ENCODE peak calls at places on chromosomes 3 and 15, in nine cellular contexts. One of them, this sample, is unnamed.

GRCh38 chr15:73923488-73924164 is 2.6 kb upstream of the LOXL1 start:
- DNase-seq in BJ: no peak
- DNase-seq in NCI-H2081: no peak
- DNase-seq in EL: no peak
- DNase-seq in activated T-cell treated with anti-CD3 and anti-CD28 coated beads, Interleukin-2, amount 50 U/mL, for 72 hours: no peak
- DNase-seq in activated CD4-positive, CD25-positive, alpha-beta regulatory T cell treated with anti-CD3 and anti-CD28 coated beads, Interleukin-2, amount 50 U/mL, for 72 hours: no peak
- DNase-seq in NCI-H1436 treated with DMSO at 0.1 percent for 48 hours: no peak
- DNase-seq in OCI-LY7: no peak
- DNase-seq in kidney epithelial cell: no peak
- DNase-seq in this sample: no peak

GRCh38 chr3:50714953-50715352 is 40.2 kb downstream of the DOCK3 start:
- DNase-seq in BJ: no peak
- DNase-seq in NCI-H2081: no peak
- DNase-seq in EL: no peak
- DNase-seq in activated T-cell treated with anti-CD3 and anti-CD28 coated beads, Interleukin-2, amount 50 U/mL, for 72 hours: no peak
- DNase-seq in activated CD4-positive, CD25-positive, alpha-beta regulatory T cell treated with anti-CD3 and anti-CD28 coated beads, Interleukin-2, amount 50 U/mL, for 72 hours: no peak
- DNase-seq in NCI-H1436 treated with DMSO at 0.1 percent for 48 hours: no peak
- DNase-seq in OCI-LY7: no peak
- DNase-seq in kidney epithelial cell: no peak
- DNase-seq in this sample: no peak

GRCh38 chr3:168040624-168041208 is 55.0 kb downstream of the GOLIM4 start:
- DNase-seq in BJ: no peak
- DNase-seq in NCI-H2081: peak; percentile 67
- DNase-seq in EL: peak; percentile 37
- DNase-seq in activated T-cell treated with anti-CD3 and anti-CD28 coated beads, Interleukin-2, amount 50 U/mL, for 72 hours: peak; percentile 4
- DNase-seq in activated CD4-positive, CD25-positive, alpha-beta regulatory T cell treated with anti-CD3 and anti-CD28 coated beads, Interleukin-2, amount 50 U/mL, for 72 hours: no peak
- DNase-seq in NCI-H1436 treated with DMSO at 0.1 percent for 48 hours: no peak
- DNase-seq in OCI-LY7: peak; percentile 63
- DNase-seq in kidney epithelial cell: peak; percentile 29
- DNase-seq in this sample: peak; percentile 78

GRCh38 chr3:154090116-154090420 is 31.1 kb upstream of the ARHGEF26 start:
- DNase-seq in BJ: no peak
- DNase-seq in NCI-H2081: no peak
- DNase-seq in EL: no peak
- DNase-seq in activated T-cell treated with anti-CD3 and anti-CD28 coated beads, Interleukin-2, amount 50 U/mL, for 72 hours: no peak
- DNase-seq in activated CD4-positive, CD25-positive, alpha-beta regulatory T cell treated with anti-CD3 and anti-CD28 coated beads, Interleukin-2, amount 50 U/mL, for 72 hours: no peak
- DNase-seq in NCI-H1436 treated with DMSO at 0.1 percent for 48 hours: no peak
- DNase-seq in OCI-LY7: no peak
- DNase-seq in kidney epithelial cell: no peak
- DNase-seq in this sample: no peak

GRCh38 chr15:28885630-28886430 is at the start of gene APBA2:
- DNase-seq in BJ: no peak
- DNase-seq in NCI-H2081: peak; percentile 65
- DNase-seq in EL: peak; percentile 49
- DNase-seq in activated T-cell treated with anti-CD3 and anti-CD28 coated beads, Interleukin-2, amount 50 U/mL, for 72 hours: peak; percentile 42
- DNase-seq in activated CD4-positive, CD25-positive, alpha-beta regulatory T cell treated with anti-CD3 and anti-CD28 coated beads, Interleukin-2, amount 50 U/mL, for 72 hours: peak; percentile 46
- DNase-seq in NCI-H1436 treated with DMSO at 0.1 percent for 48 hours: no peak
- DNase-seq in OCI-LY7: no peak
- DNase-seq in kidney epithelial cell: no peak
- DNase-seq in this sample: peak; percentile 24

GRCh38 chr3:175601521-175601920 is 742.4 kb downstream of the NAALADL2 start:
- DNase-seq in BJ: no peak
- DNase-seq in NCI-H2081: no peak
- DNase-seq in EL: no peak
- DNase-seq in activated T-cell treated with anti-CD3 and anti-CD28 coated beads, Interleukin-2, amount 50 U/mL, for 72 hours: no peak
- DNase-seq in activated CD4-positive, CD25-positive, alpha-beta regulatory T cell treated with anti-CD3 and anti-CD28 coated beads, Interleukin-2, amount 50 U/mL, for 72 hours: no peak
- DNase-seq in NCI-H1436 treated with DMSO at 0.1 percent for 48 hours: no peak
- DNase-seq in OCI-LY7: no peak
- DNase-seq in kidney epithelial cell: no peak
- DNase-seq in this sample: no peak

GRCh38 chr3:38117748-38118420 is 19.0 kb downstream of the ACAA1 start:
- DNase-seq in BJ: no peak
- DNase-seq in NCI-H2081: peak; percentile 17
- DNase-seq in EL: peak; percentile 63
- DNase-seq in activated T-cell treated with anti-CD3 and anti-CD28 coated beads, Interleukin-2, amount 50 U/mL, for 72 hours: peak; percentile 72
- DNase-seq in activated CD4-positive, CD25-positive, alpha-beta regulatory T cell treated with anti-CD3 and anti-CD28 coated beads, Interleukin-2, amount 50 U/mL, for 72 hours: peak; percentile 70
- DNase-seq in NCI-H1436 treated with DMSO at 0.1 percent for 48 hours: no peak
- DNase-seq in OCI-LY7: peak; percentile 75
- DNase-seq in kidney epithelial cell: no peak
- DNase-seq in this sample: peak; percentile 58

GRCh38 chr3:172140499-172141391 is 101.4 kb downstream of the FNDC3B start:
- DNase-seq in BJ: peak; percentile 76
- DNase-seq in NCI-H2081: no peak
- DNase-seq in EL: peak; percentile 97
- DNase-seq in activated T-cell treated with anti-CD3 and anti-CD28 coated beads, Interleukin-2, amount 50 U/mL, for 72 hours: no peak
- DNase-seq in activated CD4-positive, CD25-positive, alpha-beta regulatory T cell treated with anti-CD3 and anti-CD28 coated beads, Interleukin-2, amount 50 U/mL, for 72 hours: no peak
- DNase-seq in NCI-H1436 treated with DMSO at 0.1 percent for 48 hours: no peak
- DNase-seq in OCI-LY7: no peak
- DNase-seq in kidney epithelial cell: peak; percentile 95
- DNase-seq in this sample: peak; percentile 95

GRCh38 chr15:39211108-39211979 is 369.5 kb upstream of the THBS1 start:
- DNase-seq in BJ: no peak
- DNase-seq in NCI-H2081: no peak
- DNase-seq in EL: no peak
- DNase-seq in activated T-cell treated with anti-CD3 and anti-CD28 coated beads, Interleukin-2, amount 50 U/mL, for 72 hours: no peak
- DNase-seq in activated CD4-positive, CD25-positive, alpha-beta regulatory T cell treated with anti-CD3 and anti-CD28 coated beads, Interleukin-2, amount 50 U/mL, for 72 hours: no peak
- DNase-seq in NCI-H1436 treated with DMSO at 0.1 percent for 48 hours: no peak
- DNase-seq in OCI-LY7: no peak
- DNase-seq in kidney epithelial cell: no peak
- DNase-seq in this sample: no peak

GRCh38 chr3:108251256-108251655 is 29.0 kb upstream of the IFT57 start:
- DNase-seq in BJ: no peak
- DNase-seq in NCI-H2081: no peak
- DNase-seq in EL: no peak
- DNase-seq in activated T-cell treated with anti-CD3 and anti-CD28 coated beads, Interleukin-2, amount 50 U/mL, for 72 hours: no peak
- DNase-seq in activated CD4-positive, CD25-positive, alpha-beta regulatory T cell treated with anti-CD3 and anti-CD28 coated beads, Interleukin-2, amount 50 U/mL, for 72 hours: no peak
- DNase-seq in NCI-H1436 treated with DMSO at 0.1 percent for 48 hours: no peak
- DNase-seq in OCI-LY7: no peak
- DNase-seq in kidney epithelial cell: no peak
- DNase-seq in this sample: no peak

GRCh38 chr3:196666001-196666867 is 26.7 kb downstream of the NRROS start:
- DNase-seq in BJ: peak; percentile 40
- DNase-seq in NCI-H2081: peak; percentile 85
- DNase-seq in EL: peak; percentile 75
- DNase-seq in activated T-cell treated with anti-CD3 and anti-CD28 coated beads, Interleukin-2, amount 50 U/mL, for 72 hours: no peak
- DNase-seq in activated CD4-positive, CD25-positive, alpha-beta regulatory T cell treated with anti-CD3 and anti-CD28 coated beads, Interleukin-2, amount 50 U/mL, for 72 hours: no peak
- DNase-seq in NCI-H1436 treated with DMSO at 0.1 percent for 48 hours: peak; percentile 33
- DNase-seq in OCI-LY7: no peak
- DNase-seq in kidney epithelial cell: peak; percentile 32
- DNase-seq in this sample: no peak

GRCh38 chr15:99944131-99944530 is 210.9 kb upstream of the LYSMD4 start:
- DNase-seq in BJ: no peak
- DNase-seq in NCI-H2081: no peak
- DNase-seq in EL: no peak
- DNase-seq in activated T-cell treated with anti-CD3 and anti-CD28 coated beads, Interleukin-2, amount 50 U/mL, for 72 hours: no peak
- DNase-seq in activated CD4-positive, CD25-positive, alpha-beta regulatory T cell treated with anti-CD3 and anti-CD28 coated beads, Interleukin-2, amount 50 U/mL, for 72 hours: no peak
- DNase-seq in NCI-H1436 treated with DMSO at 0.1 percent for 48 hours: no peak
- DNase-seq in OCI-LY7: no peak
- DNase-seq in kidney epithelial cell: no peak
- DNase-seq in this sample: no peak

GRCh38 chr15:101187820-101188516 is 63.9 kb downstream of the CHSY1 start:
- DNase-seq in BJ: peak; percentile 77
- DNase-seq in NCI-H2081: no peak
- DNase-seq in EL: peak; percentile 91
- DNase-seq in activated T-cell treated with anti-CD3 and anti-CD28 coated beads, Interleukin-2, amount 50 U/mL, for 72 hours: no peak
- DNase-seq in activated CD4-positive, CD25-positive, alpha-beta regulatory T cell treated with anti-CD3 and anti-CD28 coated beads, Interleukin-2, amount 50 U/mL, for 72 hours: no peak
- DNase-seq in NCI-H1436 treated with DMSO at 0.1 percent for 48 hours: no peak
- DNase-seq in OCI-LY7: no peak
- DNase-seq in kidney epithelial cell: no peak
- DNase-seq in this sample: peak; percentile 86

GRCh38 chr3:167740961-167741587 is 5.6 kb downstream of the SERPINI1 start:
- DNase-seq in BJ: no peak
- DNase-seq in NCI-H2081: peak; percentile 46
- DNase-seq in EL: peak; percentile 30
- DNase-seq in activated T-cell treated with anti-CD3 and anti-CD28 coated beads, Interleukin-2, amount 50 U/mL, for 72 hours: peak; percentile 25
- DNase-seq in activated CD4-positive, CD25-positive, alpha-beta regulatory T cell treated with anti-CD3 and anti-CD28 coated beads, Interleukin-2, amount 50 U/mL, for 72 hours: no peak
- DNase-seq in NCI-H1436 treated with DMSO at 0.1 percent for 48 hours: no peak
- DNase-seq in OCI-LY7: peak; percentile 74
- DNase-seq in kidney epithelial cell: no peak
- DNase-seq in this sample: peak; percentile 45

GRCh38 chr3:126083138-126083445 is 832 bp downstream of the SLC41A3 start:
- DNase-seq in BJ: no peak
- DNase-seq in NCI-H2081: no peak
- DNase-seq in EL: no peak
- DNase-seq in activated T-cell treated with anti-CD3 and anti-CD28 coated beads, Interleukin-2, amount 50 U/mL, for 72 hours: no peak
- DNase-seq in activated CD4-positive, CD25-positive, alpha-beta regulatory T cell treated with anti-CD3 and anti-CD28 coated beads, Interleukin-2, amount 50 U/mL, for 72 hours: no peak
- DNase-seq in NCI-H1436 treated with DMSO at 0.1 percent for 48 hours: no peak
- DNase-seq in OCI-LY7: peak; percentile 23
- DNase-seq in kidney epithelial cell: no peak
- DNase-seq in this sample: no peak

GRCh38 chr3:151008699-151009098 is 36.2 kb upstream of the CLRN1 start:
- DNase-seq in BJ: no peak
- DNase-seq in NCI-H2081: no peak
- DNase-seq in EL: peak; percentile 42
- DNase-seq in activated T-cell treated with anti-CD3 and anti-CD28 coated beads, Interleukin-2, amount 50 U/mL, for 72 hours: no peak
- DNase-seq in activated CD4-positive, CD25-positive, alpha-beta regulatory T cell treated with anti-CD3 and anti-CD28 coated beads, Interleukin-2, amount 50 U/mL, for 72 hours: no peak
- DNase-seq in NCI-H1436 treated with DMSO at 0.1 percent for 48 hours: no peak
- DNase-seq in OCI-LY7: no peak
- DNase-seq in kidney epithelial cell: no peak
- DNase-seq in this sample: peak; percentile 51

GRCh38 chr3:107001635-107002034 is 375.6 kb upstream of the CCDC54 start:
- DNase-seq in BJ: peak; percentile 49
- DNase-seq in NCI-H2081: no peak
- DNase-seq in EL: peak; percentile 50
- DNase-seq in activated T-cell treated with anti-CD3 and anti-CD28 coated beads, Interleukin-2, amount 50 U/mL, for 72 hours: no peak
- DNase-seq in activated CD4-positive, CD25-positive, alpha-beta regulatory T cell treated with anti-CD3 and anti-CD28 coated beads, Interleukin-2, amount 50 U/mL, for 72 hours: no peak
- DNase-seq in NCI-H1436 treated with DMSO at 0.1 percent for 48 hours: no peak
- DNase-seq in OCI-LY7: no peak
- DNase-seq in kidney epithelial cell: no peak
- DNase-seq in this sample: no peak

GRCh38 chr3:183455064-183455463 is 26.6 kb upstream of the MCF2L2 start:
- DNase-seq in BJ: no peak
- DNase-seq in NCI-H2081: peak; percentile 51
- DNase-seq in EL: peak; percentile 49
- DNase-seq in activated T-cell treated with anti-CD3 and anti-CD28 coated beads, Interleukin-2, amount 50 U/mL, for 72 hours: no peak
- DNase-seq in activated CD4-positive, CD25-positive, alpha-beta regulatory T cell treated with anti-CD3 and anti-CD28 coated beads, Interleukin-2, amount 50 U/mL, for 72 hours: no peak
- DNase-seq in NCI-H1436 treated with DMSO at 0.1 percent for 48 hours: no peak
- DNase-seq in OCI-LY7: no peak
- DNase-seq in kidney epithelial cell: peak; percentile 12
- DNase-seq in this sample: peak; percentile 64

GRCh38 chr15:73931441-73931840 is 5.2 kb downstream of the LOXL1 start:
- DNase-seq in BJ: no peak
- DNase-seq in NCI-H2081: no peak
- DNase-seq in EL: no peak
- DNase-seq in activated T-cell treated with anti-CD3 and anti-CD28 coated beads, Interleukin-2, amount 50 U/mL, for 72 hours: no peak
- DNase-seq in activated CD4-positive, CD25-positive, alpha-beta regulatory T cell treated with anti-CD3 and anti-CD28 coated beads, Interleukin-2, amount 50 U/mL, for 72 hours: no peak
- DNase-seq in NCI-H1436 treated with DMSO at 0.1 percent for 48 hours: no peak
- DNase-seq in OCI-LY7: no peak
- DNase-seq in kidney epithelial cell: no peak
- DNase-seq in this sample: no peak

GRCh38 chr15:62241135-62241770 is 76.2 kb upstream of the C2CD4B start:
- DNase-seq in BJ: no peak
- DNase-seq in NCI-H2081: no peak
- DNase-seq in EL: peak; percentile 18
- DNase-seq in activated T-cell treated with anti-CD3 and anti-CD28 coated beads, Interleukin-2, amount 50 U/mL, for 72 hours: no peak
- DNase-seq in activated CD4-positive, CD25-positive, alpha-beta regulatory T cell treated with anti-CD3 and anti-CD28 coated beads, Interleukin-2, amount 50 U/mL, for 72 hours: no peak
- DNase-seq in NCI-H1436 treated with DMSO at 0.1 percent for 48 hours: no peak
- DNase-seq in OCI-LY7: peak; percentile 2
- DNase-seq in kidney epithelial cell: no peak
- DNase-seq in this sample: peak; percentile 31

GRCh38 chr3:94405258-94406035 is 342.6 kb downstream of the NSUN3 start:
- DNase-seq in BJ: no peak
- DNase-seq in NCI-H2081: no peak
- DNase-seq in EL: peak; percentile 58
- DNase-seq in activated T-cell treated with anti-CD3 and anti-CD28 coated beads, Interleukin-2, amount 50 U/mL, for 72 hours: no peak
- DNase-seq in activated CD4-positive, CD25-positive, alpha-beta regulatory T cell treated with anti-CD3 and anti-CD28 coated beads, Interleukin-2, amount 50 U/mL, for 72 hours: no peak
- DNase-seq in NCI-H1436 treated with DMSO at 0.1 percent for 48 hours: no peak
- DNase-seq in OCI-LY7: no peak
- DNase-seq in kidney epithelial cell: no peak
- DNase-seq in this sample: peak; percentile 17

GRCh38 chr3:130787422-130788068 is 40.9 kb upstream of the PIK3R4 start:
- DNase-seq in BJ: no peak
- DNase-seq in NCI-H2081: no peak
- DNase-seq in EL: no peak
- DNase-seq in activated T-cell treated with anti-CD3 and anti-CD28 coated beads, Interleukin-2, amount 50 U/mL, for 72 hours: no peak
- DNase-seq in activated CD4-positive, CD25-positive, alpha-beta regulatory T cell treated with anti-CD3 and anti-CD28 coated beads, Interleukin-2, amount 50 U/mL, for 72 hours: no peak
- DNase-seq in NCI-H1436 treated with DMSO at 0.1 percent for 48 hours: peak; percentile 66
- DNase-seq in OCI-LY7: no peak
- DNase-seq in kidney epithelial cell: no peak
- DNase-seq in this sample: no peak

GRCh38 chr3:179744667-179745066 is 91.8 kb downstream of the USP13 start:
- DNase-seq in BJ: no peak
- DNase-seq in NCI-H2081: no peak
- DNase-seq in EL: no peak
- DNase-seq in activated T-cell treated with anti-CD3 and anti-CD28 coated beads, Interleukin-2, amount 50 U/mL, for 72 hours: no peak
- DNase-seq in activated CD4-positive, CD25-positive, alpha-beta regulatory T cell treated with anti-CD3 and anti-CD28 coated beads, Interleukin-2, amount 50 U/mL, for 72 hours: no peak
- DNase-seq in NCI-H1436 treated with DMSO at 0.1 percent for 48 hours: no peak
- DNase-seq in OCI-LY7: no peak
- DNase-seq in kidney epithelial cell: no peak
- DNase-seq in this sample: no peak

GRCh38 chr15:95277266-95277665 is 1045.9 kb downstream of the MCTP2 start:
- DNase-seq in BJ: peak; percentile 90
- DNase-seq in NCI-H2081: no peak
- DNase-seq in EL: peak; percentile 90
- DNase-seq in activated T-cell treated with anti-CD3 and anti-CD28 coated beads, Interleukin-2, amount 50 U/mL, for 72 hours: no peak
- DNase-seq in activated CD4-positive, CD25-positive, alpha-beta regulatory T cell treated with anti-CD3 and anti-CD28 coated beads, Interleukin-2, amount 50 U/mL, for 72 hours: no peak
- DNase-seq in NCI-H1436 treated with DMSO at 0.1 percent for 48 hours: no peak
- DNase-seq in OCI-LY7: no peak
- DNase-seq in kidney epithelial cell: no peak
- DNase-seq in this sample: peak; percentile 97

GRCh38 chr15:63487076-63487757 is 17.2 kb upstream of the USP3 start:
- DNase-seq in BJ: no peak
- DNase-seq in NCI-H2081: peak; percentile 67
- DNase-seq in EL: peak; percentile 72
- DNase-seq in activated T-cell treated with anti-CD3 and anti-CD28 coated beads, Interleukin-2, amount 50 U/mL, for 72 hours: peak; percentile 90
- DNase-seq in activated CD4-positive, CD25-positive, alpha-beta regulatory T cell treated with anti-CD3 and anti-CD28 coated beads, Interleukin-2, amount 50 U/mL, for 72 hours: peak; percentile 93
- DNase-seq in NCI-H1436 treated with DMSO at 0.1 percent for 48 hours: peak; percentile 33
- DNase-seq in OCI-LY7: peak; percentile 90
- DNase-seq in kidney epithelial cell: no peak
- DNase-seq in this sample: peak; percentile 63

GRCh38 chr3:138118863-138119766 is 3.7 kb upstream of the DZIP1L start:
- DNase-seq in BJ: no peak
- DNase-seq in NCI-H2081: peak; percentile 61
- DNase-seq in EL: peak; percentile 76
- DNase-seq in activated T-cell treated with anti-CD3 and anti-CD28 coated beads, Interleukin-2, amount 50 U/mL, for 72 hours: peak; percentile 65
- DNase-seq in activated CD4-positive, CD25-positive, alpha-beta regulatory T cell treated with anti-CD3 and anti-CD28 coated beads, Interleukin-2, amount 50 U/mL, for 72 hours: peak; percentile 52
- DNase-seq in NCI-H1436 treated with DMSO at 0.1 percent for 48 hours: no peak
- DNase-seq in OCI-LY7: peak; percentile 49
- DNase-seq in kidney epithelial cell: peak; percentile 39
- DNase-seq in this sample: peak; percentile 65

GRCh38 chr3:46913644-46914043 is 36.1 kb downstream of the PTH1R start:
- DNase-seq in BJ: no peak
- DNase-seq in NCI-H2081: peak; percentile 77
- DNase-seq in EL: peak; percentile 69
- DNase-seq in activated T-cell treated with anti-CD3 and anti-CD28 coated beads, Interleukin-2, amount 50 U/mL, for 72 hours: no peak
- DNase-seq in activated CD4-positive, CD25-positive, alpha-beta regulatory T cell treated with anti-CD3 and anti-CD28 coated beads, Interleukin-2, amount 50 U/mL, for 72 hours: no peak
- DNase-seq in NCI-H1436 treated with DMSO at 0.1 percent for 48 hours: no peak
- DNase-seq in OCI-LY7: no peak
- DNase-seq in kidney epithelial cell: no peak
- DNase-seq in this sample: no peak

GRCh38 chr15:57881972-57882371 is 175.5 kb downstream of the POLR2M start:
- DNase-seq in BJ: no peak
- DNase-seq in NCI-H2081: no peak
- DNase-seq in EL: no peak
- DNase-seq in activated T-cell treated with anti-CD3 and anti-CD28 coated beads, Interleukin-2, amount 50 U/mL, for 72 hours: no peak
- DNase-seq in activated CD4-positive, CD25-positive, alpha-beta regulatory T cell treated with anti-CD3 and anti-CD28 coated beads, Interleukin-2, amount 50 U/mL, for 72 hours: no peak
- DNase-seq in NCI-H1436 treated with DMSO at 0.1 percent for 48 hours: no peak
- DNase-seq in OCI-LY7: no peak
- DNase-seq in kidney epithelial cell: no peak
- DNase-seq in this sample: no peak

GRCh38 chr3:87287025-87287424 is 10.6 kb upstream of the POU1F1 start:
- DNase-seq in BJ: no peak
- DNase-seq in NCI-H2081: no peak
- DNase-seq in EL: peak; percentile 26
- DNase-seq in activated T-cell treated with anti-CD3 and anti-CD28 coated beads, Interleukin-2, amount 50 U/mL, for 72 hours: no peak
- DNase-seq in activated CD4-positive, CD25-positive, alpha-beta regulatory T cell treated with anti-CD3 and anti-CD28 coated beads, Interleukin-2, amount 50 U/mL, for 72 hours: no peak
- DNase-seq in NCI-H1436 treated with DMSO at 0.1 percent for 48 hours: no peak
- DNase-seq in OCI-LY7: no peak
- DNase-seq in kidney epithelial cell: peak; percentile 56
- DNase-seq in this sample: peak; percentile 80

GRCh38 chr15:25058080-25058785 is 103.4 kb downstream of the SNRPN start:
- DNase-seq in BJ: no peak
- DNase-seq in NCI-H2081: no peak
- DNase-seq in EL: no peak
- DNase-seq in activated T-cell treated with anti-CD3 and anti-CD28 coated beads, Interleukin-2, amount 50 U/mL, for 72 hours: no peak
- DNase-seq in activated CD4-positive, CD25-positive, alpha-beta regulatory T cell treated with anti-CD3 and anti-CD28 coated beads, Interleukin-2, amount 50 U/mL, for 72 hours: peak; percentile 22
- DNase-seq in NCI-H1436 treated with DMSO at 0.1 percent for 48 hours: no peak
- DNase-seq in OCI-LY7: no peak
- DNase-seq in kidney epithelial cell: no peak
- DNase-seq in this sample: no peak

GRCh38 chr3:159771865-159772611 is 216.6 kb upstream of the IL12A start:
- DNase-seq in BJ: no peak
- DNase-seq in NCI-H2081: no peak
- DNase-seq in EL: no peak
- DNase-seq in activated T-cell treated with anti-CD3 and anti-CD28 coated beads, Interleukin-2, amount 50 U/mL, for 72 hours: no peak
- DNase-seq in activated CD4-positive, CD25-positive, alpha-beta regulatory T cell treated with anti-CD3 and anti-CD28 coated beads, Interleukin-2, amount 50 U/mL, for 72 hours: no peak
- DNase-seq in NCI-H1436 treated with DMSO at 0.1 percent for 48 hours: no peak
- DNase-seq in OCI-LY7: no peak
- DNase-seq in kidney epithelial cell: no peak
- DNase-seq in this sample: no peak